ENCODE peak calls at places on chromosomes 6 and 20, in seven cellular contexts. G is cardiac muscle cell; X is epithelial cell of esophagus; S is CD8-positive, alpha-beta T cell; Y is heart left ventricle; H is AG04450; B is A549. K is an unnamed sample.
A peak's percentile ranks its signal among the peaks of the same experiment; 100 is the strongest.

GRCh38 chr6:140711019-140711613 is 1336.7 kb upstream of the CITED2 start:
- DNase-seq in G (no peak), X (no peak), S (no peak), Y (no peak), H (no peak), B (no peak), K (peak; percentile 11)

GRCh38 chr20:57391439-57392129 is 388 bp downstream of the RBM38 start:
- DNase-seq in G (peak; percentile 15), X (peak; percentile 11), S (no peak), Y (peak; percentile 42), H (no peak), B (no peak), K (no peak)

GRCh38 chr6:54135665-54136370 is 24.6 kb downstream of the MLIP start:
- DNase-seq in G (peak; percentile 86), X (peak; percentile 48), S (no peak), Y (no peak), H (peak; percentile 3), B (peak; percentile 45), K (peak; percentile 51)

GRCh38 chr20:40513010-40513409 is 176.0 kb downstream of the MAFB start:
- DNase-seq in G (no peak), X (no peak), S (no peak), Y (no peak), H (no peak), B (no peak), K (peak; percentile 70)

GRCh38 chr6:121951918-121952379 is 447.5 kb upstream of the HSF2 start:
- DNase-seq in G (peak; percentile 40), X (peak; percentile 79), S (no peak), Y (no peak), H (peak; percentile 42), B (no peak), K (peak; percentile 58)

GRCh38 chr6:163675611-163676010 is 261.1 kb downstream of the QKI start:
- DNase-seq in G (no peak), X (no peak), S (no peak), Y (no peak), H (no peak), B (no peak), K (no peak)

GRCh38 chr6:25792016-25792415 is 37.5 kb downstream of the SLC17A4 start:
- DNase-seq in G (no peak), X (no peak), S (no peak), Y (no peak), H (no peak), B (no peak), K (no peak)

GRCh38 chr20:44166477-44166876 is 20.5 kb downstream of the JPH2 start:
- DNase-seq in G (peak; percentile 42), X (no peak), S (no peak), Y (peak; percentile 76), H (no peak), B (peak; percentile 65), K (peak; percentile 23)

GRCh38 chr6:154754152-154754551 is 20.9 kb downstream of the SCAF8 start:
- DNase-seq in G (peak; percentile 22), X (peak; percentile 61), S (no peak), Y (no peak), H (no peak), B (no peak), K (peak; percentile 87)

GRCh38 chr6:21277601-21278043 is 315.9 kb upstream of the SOX4 start:
- DNase-seq in G (no peak), X (peak; percentile 95), S (no peak), Y (no peak), H (no peak), B (peak; percentile 3), K (no peak)

GRCh38 chr6:97689078-97689754 is 406.2 kb upstream of the MMS22L start:
- DNase-seq in G (no peak), X (no peak), S (no peak), Y (no peak), H (no peak), B (no peak), K (no peak)

GRCh38 chr6:42933195-42933594 is 3.9 kb downstream of the CNPY3 start:
- DNase-seq in G (peak; percentile 41), X (no peak), S (no peak), Y (no peak), H (no peak), B (no peak), K (no peak)

GRCh38 chr6:133132092-133132491 is 109.1 kb upstream of the EYA4 start:
- DNase-seq in G (no peak), X (no peak), S (no peak), Y (no peak), H (no peak), B (no peak), K (no peak)

GRCh38 chr6:10834823-10835222 is 3.5 kb downstream of the MAK start:
- DNase-seq in G (no peak), X (no peak), S (no peak), Y (no peak), H (no peak), B (no peak), K (no peak)

GRCh38 chr20:35207950-35208611 is 18.4 kb upstream of the MMP24 start:
- DNase-seq in G (peak; percentile 88), X (peak; percentile 81), S (peak; percentile 71), Y (peak; percentile 89), H (peak; percentile 61), B (peak; percentile 91), K (peak; percentile 84)

GRCh38 chr6:89242574-89243330 is 25.6 kb upstream of the GABRR1 start:
- DNase-seq in G (peak; percentile 77), X (peak; percentile 63), S (no peak), Y (no peak), H (peak; percentile 34), B (peak; percentile 59), K (peak; percentile 74)

GRCh38 chr6:165662041-165662491 is 975 bp downstream of the PDE10A start:
- DNase-seq in G (peak; percentile 76), X (peak; percentile 15), S (no peak), Y (peak; percentile 53), H (no peak), B (peak; percentile 52), K (no peak)

GRCh38 chr6:165663736-165664552 is 903 bp upstream of the PDE10A start:
- DNase-seq in G (no peak), X (peak; percentile 24), S (no peak), Y (peak; percentile 82), H (no peak), B (peak; percentile 28), K (peak; percentile 18)

GRCh38 chr6:165663283-165663735 is 268 bp upstream of the PDE10A start:
- DNase-seq in G (peak; percentile 82), X (peak; percentile 17), S (no peak), Y (peak; percentile 84), H (no peak), B (peak; percentile 44), K (peak; percentile 31)

GRCh38 chr6:165661416-165662001 is 1.5 kb downstream of the PDE10A start:
- DNase-seq in G (peak; percentile 47), X (no peak), S (no peak), Y (peak; percentile 56), H (no peak), B (peak; percentile 40), K (no peak)

DNA sequence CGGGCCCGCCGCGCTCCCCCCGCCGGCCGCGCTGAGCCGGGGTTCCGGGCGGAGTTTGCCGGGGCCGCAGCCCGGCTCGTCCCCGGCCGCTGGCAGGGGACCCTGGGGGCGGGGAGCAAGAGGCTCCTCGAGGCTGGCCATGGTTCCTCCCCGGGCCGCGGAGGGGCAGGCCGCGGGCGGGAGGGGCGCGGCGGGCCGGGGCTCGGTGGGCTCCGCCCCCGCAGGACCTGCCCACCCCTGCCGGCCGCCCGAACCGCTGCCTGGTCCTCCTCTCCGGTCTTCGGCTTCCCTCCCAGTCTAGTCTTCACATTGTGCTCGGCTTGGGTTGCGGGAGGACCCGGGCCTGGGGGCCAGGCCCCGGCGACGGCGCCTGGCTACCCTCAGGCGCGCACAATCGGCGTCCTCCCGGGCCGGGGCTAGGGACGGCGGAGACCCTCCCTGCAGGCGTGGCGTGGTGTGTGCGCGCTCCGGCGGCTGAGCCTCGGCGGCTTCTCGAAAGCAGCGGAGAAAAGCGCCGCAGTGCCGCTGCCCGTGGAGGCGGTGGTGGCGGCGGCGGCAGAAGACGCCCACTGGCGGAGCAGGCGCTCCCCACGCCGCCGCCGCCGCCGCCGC is at the start of gene PDE10A:
- DNase-seq in G (peak; percentile 91), X (peak; percentile 12), S (no peak), Y (peak; percentile 88), H (no peak), B (peak; percentile 67), K (no peak)
- TF ChIP-seq CTCF in G (no peak), X (no peak), S (no peak), Y (no peak), H (no peak), B (no peak), K (no peak)

GRCh38 chr20:63979549-63980316 is at the start of gene SAMD10:
- DNase-seq in G (peak; percentile 37), X (peak; percentile 42), S (peak; percentile 58), Y (no peak), H (no peak), B (no peak), K (no peak)
- TF ChIP-seq CTCF in G (no peak), X (peak; percentile 0), S (no peak), Y (no peak), H (peak; percentile 5), B (no peak), K (no peak)

GRCh38 chr6:131265939-131266338 is 130.7 kb downstream of the AKAP7 start:
- DNase-seq in G (no peak), X (no peak), S (no peak), Y (no peak), H (no peak), B (no peak), K (no peak)

GRCh38 chr6:131258010-131258652 is 122.9 kb downstream of the AKAP7 start:
- DNase-seq in G (no peak), X (peak; percentile 66), S (no peak), Y (no peak), H (no peak), B (peak; percentile 13), K (no peak)

GRCh38 chr6:131258816-131259476 is 123.7 kb downstream of the AKAP7 start:
- DNase-seq in G (no peak), X (peak; percentile 58), S (no peak), Y (no peak), H (no peak), B (peak; percentile 24), K (no peak)

GRCh38 chr6:131257104-131257503 is 121.8 kb downstream of the AKAP7 start:
- DNase-seq in G (no peak), X (no peak), S (no peak), Y (no peak), H (no peak), B (no peak), K (no peak)

GRCh38 chr6:131262060-131262459 is 126.8 kb downstream of the AKAP7 start:
- DNase-seq in G (no peak), X (no peak), S (no peak), Y (no peak), H (no peak), B (no peak), K (no peak)
- TF ChIP-seq CTCF in G (no peak), X (no peak), S (no peak), Y (no peak), H (peak; percentile 17), B (no peak), K (no peak)

GRCh38 chr20:51306081-51306480 is 236.4 kb downstream of the NFATC2 start:
- DNase-seq in G (no peak), X (no peak), S (no peak), Y (no peak), H (no peak), B (no peak), K (no peak)

GRCh38 chr20:51301026-51301425 is 241.5 kb downstream of the NFATC2 start:
- DNase-seq in G (no peak), X (no peak), S (no peak), Y (no peak), H (no peak), B (no peak), K (no peak)

GRCh38 chr20:51305316-51306052 is 237.0 kb downstream of the NFATC2 start:
- DNase-seq in G (no peak), X (no peak), S (no peak), Y (no peak), H (no peak), B (no peak), K (no peak)

GRCh38 chr20:51306521-51307358 is 235.8 kb downstream of the NFATC2 start:
- DNase-seq in G (peak; percentile 79), X (peak; percentile 69), S (peak; percentile 65), Y (peak; percentile 68), H (peak; percentile 34), B (peak; percentile 66), K (peak; percentile 67)

GRCh38 chr20:51303731-51304670 is 238.5 kb downstream of the NFATC2 start:
- DNase-seq in G (no peak), X (peak; percentile 46), S (no peak), Y (no peak), H (no peak), B (no peak), K (no peak)
- TF ChIP-seq CTCF in G (no peak), X (no peak), S (no peak), Y (no peak), H (no peak), B (no peak), K (no peak)

K was measured in fibroblast of mammary gland.